ENCODE peak calls at places on chromosomes 11 and 22, in four cellular contexts. J is A549, K is WTC11, T is K562. R is an unnamed sample.

GRCh38 chr11:62610814-62611704 is 1.5 kb downstream of the EML3 start:
- DNase-seq in J (no peak), K (no peak), T (no peak), R (no peak)

GRCh38 chr11:2818503-2818902 is 67.1 kb downstream of the CDKN1C start:
- DNase-seq in J (no peak), K (no peak), T (no peak), R (no peak)

GRCh38 chr11:95686265-95686664 is 103.3 kb downstream of the FAM76B start:
- DNase-seq in J (no peak), K (no peak), T (no peak), R (no peak)

GRCh38 chr11:61599968-61600710 is 19.3 kb upstream of the SYT7 start:
- DNase-seq in J (no peak), K (no peak), T (no peak), R (no peak)

GRCh38 chr11:61111786-61112517 is 9.7 kb downstream of the CD5 start:
- DNase-seq in J (no peak), K (no peak), T (no peak), R (no peak)

GRCh38 chr11:3877252-3878035 is 22.0 kb downstream of the STIM1 start:
- DNase-seq in J (no peak), K (no peak), T (no peak), R (peak; percentile 68)

GRCh38 chr22:27777128-27777527 is 24.4 kb downstream of the MN1 start:
- DNase-seq in J (no peak), K (no peak), T (no peak), R (no peak)

GRCh38 chr11:12226093-12226492 is 115.7 kb downstream of the MICAL2 start:
- DNase-seq in J (no peak), K (no peak), T (no peak), R (no peak)

GRCh38 chr11:122140535-122140934 is 24.5 kb upstream of the BLID start:
- DNase-seq in J (no peak), K (no peak), T (no peak), R (no peak)

GRCh38 chr11:127629200-127629599 is 628.6 kb upstream of the KIRREL3 start:
- DNase-seq in J (no peak), K (no peak), T (no peak), R (no peak)

GRCh38 chr11:93537767-93538261 is 5.4 kb downstream of the SMCO4 start:
- DNase-seq in J (no peak), K (no peak), T (no peak), R (no peak)

GRCh38 chr22:50326959-50327710 is at the start of gene DENND6B:
- DNase-seq in J (peak; percentile 71), K (peak; percentile 77), T (peak; percentile 76), R (peak; percentile 45)

GRCh38 chr11:6622261-6623171 is 3.3 kb upstream of the TPP1 start:
- DNase-seq in J (no peak), K (no peak), T (no peak), R (no peak)

GRCh38 chr11:33557201-33557600 is 143.4 kb downstream of the C11orf91 start:
- DNase-seq in J (no peak), K (no peak), T (no peak), R (no peak)

GRCh38 chr22:36145881-36146280 is 14.7 kb downstream of the APOL3 start:
- DNase-seq in J (no peak), K (no peak), T (no peak), R (no peak)

GRCh38 chr11:132590986-132591385 is 941.3 kb downstream of the OPCML start:
- DNase-seq in J (no peak), K (no peak), T (no peak), R (no peak)

GRCh38 chr22:39317084-39317755 is 2.2 kb downstream of the RPL3 start:
- DNase-seq in J (no peak), K (no peak), T (no peak), R (no peak)

GRCh38 chr11:67468509-67468834 is 579 bp downstream of the TMEM134 start:
- DNase-seq in J (no peak), K (no peak), T (no peak), R (no peak)

GRCh38 chr11:61141601-61142028 is 19.6 kb downstream of the VPS37C start:
- DNase-seq in J (no peak), K (no peak), T (peak; percentile 63), R (no peak)

GRCh38 chr11:35946766-35947165 is 2.9 kb downstream of the LDLRAD3 start:
- DNase-seq in J (no peak), K (no peak), T (no peak), R (no peak)

GRCh38 chr11:35943294-35943693 is 568 bp upstream of the LDLRAD3 start:
- DNase-seq in J (no peak), K (no peak), T (no peak), R (no peak)

GRCh38 chr11:35945137-35945518 is 1.3 kb downstream of the LDLRAD3 start:
- DNase-seq in J (no peak), K (no peak), T (no peak), R (no peak)

GRCh38 chr11:35944503-35945136 is 758 bp downstream of the LDLRAD3 start:
- DNase-seq in J (no peak), K (no peak), T (no peak), R (no peak)

GRCh38 chr11:35943761-35944502 is at the start of gene LDLRAD3:
- DNase-seq in J (peak; percentile 75), K (peak; percentile 81), T (peak; percentile 91), R (peak; percentile 20)
- TF ChIP-seq ESRRA in J (no peak), K (no peak), T (no peak), R (no peak)

GRCh38 chr11:1767399-1768140 is 3.8 kb upstream of the CTSD start:
- DNase-seq in J (no peak), K (no peak), T (no peak), R (no peak)

GRCh38 chr11:1765871-1766718 is 2.4 kb upstream of the CTSD start:
- DNase-seq in J (no peak), K (peak; percentile 73), T (no peak), R (no peak)

GRCh38 chr11:1766719-1767398 is 3.1 kb upstream of the CTSD start:
- DNase-seq in J (no peak), K (no peak), T (no peak), R (no peak)

GRCh38 chr11:1770061-1770460 is 6.3 kb upstream of the CTSD start:
- DNase-seq in J (no peak), K (no peak), T (no peak), R (no peak)

DNA sequence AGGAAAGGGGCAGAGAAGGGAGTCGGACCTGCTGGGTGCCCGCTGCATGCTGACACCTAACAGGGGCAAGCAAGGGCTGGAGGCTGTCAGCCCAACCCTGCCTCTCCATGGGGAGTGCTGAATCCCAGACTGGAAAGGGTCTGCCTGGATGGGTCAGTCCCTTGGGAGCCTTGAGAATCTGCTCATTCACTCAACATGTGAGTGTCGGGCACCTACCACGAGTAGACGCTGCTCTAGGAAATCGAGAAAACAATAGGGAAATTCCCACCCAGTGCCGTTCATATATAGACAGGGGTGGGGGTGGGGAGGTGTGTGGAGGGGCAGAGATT is 4.4 kb upstream of the CTSD start:
- DNase-seq in J (no peak), K (no peak), T (no peak), R (no peak)
- TF ChIP-seq NR3C1 in J (no peak), K (no peak), T (no peak), R (no peak)

GRCh38 chr11:108959874-108960273 is 295.0 kb downstream of the DDX10 start:
- DNase-seq in J (no peak), K (no peak), T (no peak), R (no peak)

GRCh38 chr11:108959124-108959761 is 294.4 kb downstream of the DDX10 start:
- DNase-seq in J (no peak), K (no peak), T (no peak), R (no peak)

GRCh38 chr11:108961095-108961494 is 296.2 kb downstream of the DDX10 start:
- DNase-seq in J (no peak), K (no peak), T (no peak), R (no peak)

GRCh38 chr11:108960498-108960897 is 295.6 kb downstream of the DDX10 start:
- DNase-seq in J (no peak), K (peak; percentile 29), T (no peak), R (no peak)

GRCh38 chr11:108958446-108959123 is 293.7 kb downstream of the DDX10 start:
- DNase-seq in J (peak; percentile 29), K (no peak), T (no peak), R (no peak)
- TF ChIP-seq ESRRA in J (no peak), K (no peak), T (no peak), R (no peak)

GRCh38 chr11:11016123-11016522 is 158.3 kb upstream of the ZBED5 start:
- DNase-seq in J (no peak), K (no peak), T (no peak), R (no peak)
- TF ChIP-seq NR3C1 in J (no peak), K (no peak), T (no peak), R (no peak)

DNA sequence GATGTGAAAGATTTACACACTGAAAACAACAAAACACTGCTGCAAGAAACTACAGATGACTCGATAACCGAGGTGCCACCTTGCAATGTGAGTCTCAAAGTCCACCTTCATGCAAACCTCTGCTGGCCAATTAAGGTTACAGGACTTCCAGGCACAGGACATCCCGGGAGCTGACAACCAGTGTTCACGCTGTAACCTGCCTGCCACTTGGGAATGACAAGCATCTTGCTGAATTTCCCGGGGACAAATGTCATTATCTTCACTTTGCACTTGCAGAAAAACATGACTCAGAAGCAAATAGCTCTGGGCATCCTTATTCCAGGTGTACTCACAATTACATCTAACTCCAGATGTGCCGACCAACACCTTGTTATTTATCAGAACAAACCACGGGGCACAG is 72.5 kb downstream of the SHANK2 start:
- DNase-seq in J (no peak), K (no peak), T (no peak), R (peak; percentile 59)
- TF ChIP-seq ESRRA in J (no peak), K (no peak), T (no peak), R (no peak)

GRCh38 chr11:371051-371450 is 1.8 kb downstream of the B4GALNT4 start:
- DNase-seq in J (no peak), K (peak; percentile 22), T (no peak), R (no peak)
- TF ChIP-seq NR3C1 in J (no peak), K (no peak), T (no peak), R (no peak)

DNA sequence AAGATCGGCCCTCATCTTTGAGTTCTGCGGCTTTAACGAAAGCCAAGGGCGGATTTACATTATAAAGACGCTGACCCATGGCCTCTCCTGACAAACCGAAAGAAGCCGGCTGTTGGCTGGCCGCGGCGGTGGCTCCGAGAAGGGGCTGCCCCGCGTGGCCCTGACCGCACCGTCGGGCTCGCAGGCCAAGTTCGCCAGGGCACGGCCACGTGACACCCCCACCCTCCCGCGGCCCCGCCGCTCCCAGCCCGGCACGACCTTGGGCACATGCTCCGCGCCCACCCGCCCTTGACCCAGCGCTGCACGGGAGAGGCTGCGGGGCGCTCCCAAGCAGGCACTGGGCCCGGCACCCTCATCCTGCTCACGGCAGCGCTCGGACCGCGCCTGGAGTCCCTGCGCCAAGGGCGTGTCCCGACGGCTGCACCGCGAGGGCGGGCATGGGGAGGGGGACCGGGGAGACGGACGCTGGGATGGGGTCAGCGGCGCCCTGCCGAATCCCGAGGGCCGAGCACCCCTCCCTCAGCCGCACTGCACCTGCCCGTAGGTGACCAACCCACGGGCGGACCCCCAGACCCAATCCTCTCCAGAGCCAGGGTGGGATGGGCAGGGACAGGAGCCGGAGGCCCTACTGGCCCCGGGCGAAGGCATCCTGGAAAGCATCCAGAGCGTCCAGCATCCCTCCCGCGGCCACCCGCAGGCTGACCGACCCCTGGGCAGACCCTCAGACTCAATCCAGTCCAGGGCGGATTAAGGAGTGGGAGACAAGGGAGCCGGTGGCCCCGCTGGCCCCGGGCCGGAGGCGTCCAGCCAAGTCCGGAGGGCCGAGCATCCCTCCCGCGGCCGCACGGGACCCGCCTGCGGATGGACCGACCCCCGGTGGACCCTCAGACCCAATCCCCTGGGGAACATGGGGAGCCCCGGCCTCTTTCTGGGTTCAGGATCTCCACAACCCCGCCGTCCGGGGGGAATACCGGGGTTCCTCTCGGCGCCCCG is 759 bp downstream of the CPT1A start:
- DNase-seq in J (peak; percentile 42), K (peak; percentile 53), T (peak; percentile 54), R (no peak)
- TF ChIP-seq ESRRA in J (no peak), K (no peak), T (peak; percentile 7), R (peak; percentile 45)